ENCODE peak calls at places on chromosome 9, in five cellular contexts. One of them, this sample, is unnamed.

GRCh38 chr9:7185612-7186011 is 427.8 kb downstream of the KDM4C start:
- DNase-seq in PC-9: peak; percentile 32
- DNase-seq in G401: peak; percentile 89
- DNase-seq in activated CD8-positive, alpha-beta memory T cell treated with anti-CD3 and anti-CD28 coated beads, Interleukin-2, amount 50 U/mL, for 48 hours: no peak
- DNase-seq in activated CD8-positive, alpha-beta T cell treated with anti-CD3 and anti-CD28 coated beads for 36 hours: no peak
- DNase-seq in this sample: peak; percentile 81

GRCh38 chr9:18386091-18386490 is 87.9 kb upstream of the ADAMTSL1 start:
- DNase-seq in activated CD8-positive, alpha-beta memory T cell treated with anti-CD3 and anti-CD28 coated beads, Interleukin-2, amount 50 U/mL, for 48 hours: no peak
- DNase-seq in activated CD8-positive, alpha-beta T cell treated with anti-CD3 and anti-CD28 coated beads for 36 hours: no peak
- DNase-seq in PC-9: no peak
- DNase-seq in G401: no peak
- DNase-seq in this sample: no peak

GRCh38 chr9:134476256-134476941 is 150.1 kb downstream of the RXRA start:
- DNase-seq in activated CD8-positive, alpha-beta memory T cell treated with anti-CD3 and anti-CD28 coated beads, Interleukin-2, amount 50 U/mL, for 48 hours: no peak
- DNase-seq in G401: no peak
- DNase-seq in activated CD8-positive, alpha-beta T cell treated with anti-CD3 and anti-CD28 coated beads for 36 hours: no peak
- DNase-seq in PC-9: no peak
- DNase-seq in this sample: no peak

GRCh38 chr9:133619791-133620190 is 10.6 kb upstream of the FAM163B start:
- DNase-seq in activated CD8-positive, alpha-beta memory T cell treated with anti-CD3 and anti-CD28 coated beads, Interleukin-2, amount 50 U/mL, for 48 hours: no peak
- DNase-seq in PC-9: no peak
- DNase-seq in G401: no peak
- DNase-seq in activated CD8-positive, alpha-beta T cell treated with anti-CD3 and anti-CD28 coated beads for 36 hours: peak; percentile 75
- DNase-seq in this sample: peak; percentile 44

GRCh38 chr9:79489241-79490000 is 82.3 kb upstream of the TLE4 start:
- DNase-seq in G401: peak; percentile 61
- DNase-seq in activated CD8-positive, alpha-beta T cell treated with anti-CD3 and anti-CD28 coated beads for 36 hours: no peak
- DNase-seq in PC-9: no peak
- DNase-seq in activated CD8-positive, alpha-beta memory T cell treated with anti-CD3 and anti-CD28 coated beads, Interleukin-2, amount 50 U/mL, for 48 hours: no peak
- DNase-seq in this sample: peak; percentile 79

GRCh38 chr9:4011062-4011461 is 288.8 kb downstream of the GLIS3 start:
- DNase-seq in activated CD8-positive, alpha-beta memory T cell treated with anti-CD3 and anti-CD28 coated beads, Interleukin-2, amount 50 U/mL, for 48 hours: no peak
- DNase-seq in activated CD8-positive, alpha-beta T cell treated with anti-CD3 and anti-CD28 coated beads for 36 hours: no peak
- DNase-seq in G401: no peak
- DNase-seq in PC-9: no peak
- DNase-seq in this sample: no peak

GRCh38 chr9:129863059-129863690 is 27.9 kb downstream of the USP20 start:
- DNase-seq in G401: no peak
- DNase-seq in PC-9: peak; percentile 67
- DNase-seq in activated CD8-positive, alpha-beta memory T cell treated with anti-CD3 and anti-CD28 coated beads, Interleukin-2, amount 50 U/mL, for 48 hours: peak; percentile 85
- DNase-seq in activated CD8-positive, alpha-beta T cell treated with anti-CD3 and anti-CD28 coated beads for 36 hours: peak; percentile 92
- DNase-seq in this sample: peak; percentile 98

GRCh38 chr9:4714266-4715016 is 26.6 kb downstream of the AK3 start:
- DNase-seq in PC-9: no peak
- DNase-seq in activated CD8-positive, alpha-beta memory T cell treated with anti-CD3 and anti-CD28 coated beads, Interleukin-2, amount 50 U/mL, for 48 hours: no peak
- DNase-seq in G401: no peak
- DNase-seq in activated CD8-positive, alpha-beta T cell treated with anti-CD3 and anti-CD28 coated beads for 36 hours: no peak
- DNase-seq in this sample: no peak

GRCh38 chr9:113631093-113631765 is 167.7 kb downstream of the RGS3 start:
- DNase-seq in G401: no peak
- DNase-seq in activated CD8-positive, alpha-beta T cell treated with anti-CD3 and anti-CD28 coated beads for 36 hours: no peak
- DNase-seq in PC-9: no peak
- DNase-seq in activated CD8-positive, alpha-beta memory T cell treated with anti-CD3 and anti-CD28 coated beads, Interleukin-2, amount 50 U/mL, for 48 hours: no peak
- DNase-seq in this sample: no peak

GRCh38 chr9:37966443-37967271 is 62.7 kb upstream of the SLC25A51 start:
- DNase-seq in G401: no peak
- DNase-seq in activated CD8-positive, alpha-beta T cell treated with anti-CD3 and anti-CD28 coated beads for 36 hours: no peak
- DNase-seq in activated CD8-positive, alpha-beta memory T cell treated with anti-CD3 and anti-CD28 coated beads, Interleukin-2, amount 50 U/mL, for 48 hours: no peak
- DNase-seq in PC-9: no peak
- DNase-seq in this sample: no peak

GRCh38 chr9:80552931-80553330 is 981.2 kb downstream of the TLE4 start:
- DNase-seq in activated CD8-positive, alpha-beta T cell treated with anti-CD3 and anti-CD28 coated beads for 36 hours: no peak
- DNase-seq in PC-9: no peak
- DNase-seq in G401: no peak
- DNase-seq in activated CD8-positive, alpha-beta memory T cell treated with anti-CD3 and anti-CD28 coated beads, Interleukin-2, amount 50 U/mL, for 48 hours: no peak
- DNase-seq in this sample: no peak

GRCh38 chr9:8521112-8521511 is 721.5 kb upstream of the DMAC1 start:
- DNase-seq in PC-9: no peak
- DNase-seq in G401: no peak
- DNase-seq in activated CD8-positive, alpha-beta T cell treated with anti-CD3 and anti-CD28 coated beads for 36 hours: no peak
- DNase-seq in activated CD8-positive, alpha-beta memory T cell treated with anti-CD3 and anti-CD28 coated beads, Interleukin-2, amount 50 U/mL, for 48 hours: no peak
- DNase-seq in this sample: no peak

GRCh38 chr9:35645736-35646582 is 4.8 kb downstream of the SIT1 start:
- DNase-seq in activated CD8-positive, alpha-beta T cell treated with anti-CD3 and anti-CD28 coated beads for 36 hours: no peak
- DNase-seq in activated CD8-positive, alpha-beta memory T cell treated with anti-CD3 and anti-CD28 coated beads, Interleukin-2, amount 50 U/mL, for 48 hours: no peak
- DNase-seq in G401: peak; percentile 67
- DNase-seq in PC-9: peak; percentile 54
- DNase-seq in this sample: no peak

GRCh38 chr9:127370147-127370579 is 26.8 kb upstream of the SLC2A8 start:
- DNase-seq in activated CD8-positive, alpha-beta memory T cell treated with anti-CD3 and anti-CD28 coated beads, Interleukin-2, amount 50 U/mL, for 48 hours: no peak
- DNase-seq in G401: peak; percentile 72
- DNase-seq in PC-9: no peak
- DNase-seq in activated CD8-positive, alpha-beta T cell treated with anti-CD3 and anti-CD28 coated beads for 36 hours: no peak
- DNase-seq in this sample: no peak

This sample was measured in Daoy.